ENCODE peak calls at places on chromosomes 3 and 15, in four cellular contexts. One of them, this sample, is unnamed.

GRCh38 chr3:294096-294495 is 97.5 kb downstream of the CHL1 start:
- DNase-seq in right cardiac atrium: no peak
- DNase-seq in AG08395: no peak
- DNase-seq in activated T-helper 1 cell treated with anti-CD3 and anti-CD28 coated beads, Interleukin-2, amount 50 U/mL, for 16 hours: no peak
- DNase-seq in this sample: no peak

GRCh38 chr3:16468114-16469098 is 45.1 kb downstream of the RFTN1 start:
- DNase-seq in right cardiac atrium: peak
- DNase-seq in AG08395: no peak
- DNase-seq in activated T-helper 1 cell treated with anti-CD3 and anti-CD28 coated beads, Interleukin-2, amount 50 U/mL, for 16 hours: no peak
- DNase-seq in this sample: no peak

GRCh38 chr3:55165278-55165677 is 237.4 kb upstream of the LRTM1 start:
- DNase-seq in right cardiac atrium: no peak
- DNase-seq in AG08395: no peak
- DNase-seq in activated T-helper 1 cell treated with anti-CD3 and anti-CD28 coated beads, Interleukin-2, amount 50 U/mL, for 16 hours: no peak
- DNase-seq in this sample: no peak

GRCh38 chr15:35693286-35693685 is 147.3 kb upstream of the DPH6 start:
- DNase-seq in right cardiac atrium: no peak
- DNase-seq in AG08395: peak
- DNase-seq in activated T-helper 1 cell treated with anti-CD3 and anti-CD28 coated beads, Interleukin-2, amount 50 U/mL, for 16 hours: no peak
- DNase-seq in this sample: no peak

GRCh38 chr3:177381070-177381469 is 183.8 kb upstream of the TBL1XR1 start:
- DNase-seq in right cardiac atrium: no peak
- DNase-seq in AG08395: no peak
- DNase-seq in activated T-helper 1 cell treated with anti-CD3 and anti-CD28 coated beads, Interleukin-2, amount 50 U/mL, for 16 hours: no peak
- DNase-seq in this sample: no peak

GRCh38 chr3:25354071-25354470 is 74.0 kb upstream of the RARB start:
- DNase-seq in right cardiac atrium: no peak
- DNase-seq in AG08395: peak
- DNase-seq in activated T-helper 1 cell treated with anti-CD3 and anti-CD28 coated beads, Interleukin-2, amount 50 U/mL, for 16 hours: no peak
- DNase-seq in this sample: no peak

GRCh38 chr15:26394801-26395200 is 378.1 kb downstream of the GABRB3 start:
- DNase-seq in right cardiac atrium: peak
- DNase-seq in AG08395: no peak
- DNase-seq in activated T-helper 1 cell treated with anti-CD3 and anti-CD28 coated beads, Interleukin-2, amount 50 U/mL, for 16 hours: no peak
- DNase-seq in this sample: no peak

GRCh38 chr3:98901032-98901464 is 447 bp downstream of the DCBLD2 start:
- DNase-seq in right cardiac atrium: peak
- DNase-seq in AG08395: peak
- DNase-seq in activated T-helper 1 cell treated with anti-CD3 and anti-CD28 coated beads, Interleukin-2, amount 50 U/mL, for 16 hours: peak
- DNase-seq in this sample: peak

GRCh38 chr3:127676456-127676855 is 3.7 kb downstream of the ABTB1 start:
- DNase-seq in right cardiac atrium: no peak
- DNase-seq in AG08395: no peak
- DNase-seq in activated T-helper 1 cell treated with anti-CD3 and anti-CD28 coated beads, Interleukin-2, amount 50 U/mL, for 16 hours: no peak
- DNase-seq in this sample: no peak

GRCh38 chr15:99556010-99556409 is 9.8 kb upstream of the MEF2A start:
- DNase-seq in right cardiac atrium: no peak
- DNase-seq in AG08395: no peak
- DNase-seq in activated T-helper 1 cell treated with anti-CD3 and anti-CD28 coated beads, Interleukin-2, amount 50 U/mL, for 16 hours: no peak
- DNase-seq in this sample: no peak

GRCh38 chr3:125128861-125129501 is 73.2 kb upstream of the HEG1 start:
- DNase-seq in right cardiac atrium: no peak
- DNase-seq in AG08395: peak
- DNase-seq in activated T-helper 1 cell treated with anti-CD3 and anti-CD28 coated beads, Interleukin-2, amount 50 U/mL, for 16 hours: no peak
- DNase-seq in this sample: no peak

GRCh38 chr3:164360738-164361376 is 717.4 kb downstream of the SI start:
- DNase-seq in right cardiac atrium: no peak
- DNase-seq in AG08395: no peak
- DNase-seq in activated T-helper 1 cell treated with anti-CD3 and anti-CD28 coated beads, Interleukin-2, amount 50 U/mL, for 16 hours: no peak
- DNase-seq in this sample: no peak

GRCh38 chr15:70341566-70341965 is 243.8 kb upstream of the TLE3 start:
- DNase-seq in right cardiac atrium: no peak
- DNase-seq in AG08395: no peak
- DNase-seq in activated T-helper 1 cell treated with anti-CD3 and anti-CD28 coated beads, Interleukin-2, amount 50 U/mL, for 16 hours: no peak
- DNase-seq in this sample: no peak

GRCh38 chr3:168093229-168093628 is 2.5 kb downstream of the GOLIM4 start:
- DNase-seq in right cardiac atrium: no peak
- DNase-seq in AG08395: no peak
- DNase-seq in activated T-helper 1 cell treated with anti-CD3 and anti-CD28 coated beads, Interleukin-2, amount 50 U/mL, for 16 hours: no peak
- DNase-seq in this sample: no peak

GRCh38 chr3:45582407-45582806 is 12.1 kb upstream of the LIMD1 start:
- DNase-seq in right cardiac atrium: no peak
- DNase-seq in AG08395: peak
- DNase-seq in activated T-helper 1 cell treated with anti-CD3 and anti-CD28 coated beads, Interleukin-2, amount 50 U/mL, for 16 hours: no peak
- DNase-seq in this sample: no peak

GRCh38 chr3:14598143-14598569 is 53.4 kb upstream of the CCDC174 start:
- DNase-seq in right cardiac atrium: no peak
- DNase-seq in AG08395: peak
- DNase-seq in activated T-helper 1 cell treated with anti-CD3 and anti-CD28 coated beads, Interleukin-2, amount 50 U/mL, for 16 hours: peak
- DNase-seq in this sample: peak

GRCh38 chr15:57432141-57432701 is 55.9 kb downstream of the CGNL1 start:
- DNase-seq in right cardiac atrium: no peak
- DNase-seq in AG08395: peak
- DNase-seq in activated T-helper 1 cell treated with anti-CD3 and anti-CD28 coated beads, Interleukin-2, amount 50 U/mL, for 16 hours: no peak
- DNase-seq in this sample: no peak

GRCh38 chr15:41559489-41560177 is 621 bp downstream of the TYRO3 start:
- DNase-seq in right cardiac atrium: peak
- DNase-seq in AG08395: peak
- DNase-seq in activated T-helper 1 cell treated with anti-CD3 and anti-CD28 coated beads, Interleukin-2, amount 50 U/mL, for 16 hours: no peak
- DNase-seq in this sample: no peak

GRCh38 chr3:12824299-12824698 is 17.1 kb downstream of the RPL32 start:
- DNase-seq in right cardiac atrium: no peak
- DNase-seq in AG08395: no peak
- DNase-seq in activated T-helper 1 cell treated with anti-CD3 and anti-CD28 coated beads, Interleukin-2, amount 50 U/mL, for 16 hours: no peak
- DNase-seq in this sample: no peak

GRCh38 chr3:133937756-133938601 is 42.3 kb upstream of the RAB6B start:
- DNase-seq in right cardiac atrium: no peak
- DNase-seq in AG08395: peak
- DNase-seq in activated T-helper 1 cell treated with anti-CD3 and anti-CD28 coated beads, Interleukin-2, amount 50 U/mL, for 16 hours: no peak
- DNase-seq in this sample: no peak

GRCh38 chr3:10783360-10784346 is 32.4 kb upstream of the SLC6A11 start:
- DNase-seq in right cardiac atrium: no peak
- DNase-seq in AG08395: peak
- DNase-seq in activated T-helper 1 cell treated with anti-CD3 and anti-CD28 coated beads, Interleukin-2, amount 50 U/mL, for 16 hours: no peak
- DNase-seq in this sample: peak

GRCh38 chr15:38168472-38169057 is 84.1 kb upstream of the SPRED1 start:
- DNase-seq in right cardiac atrium: no peak
- DNase-seq in AG08395: no peak
- DNase-seq in activated T-helper 1 cell treated with anti-CD3 and anti-CD28 coated beads, Interleukin-2, amount 50 U/mL, for 16 hours: no peak
- DNase-seq in this sample: no peak

GRCh38 chr3:30333903-30334302 is 272.5 kb upstream of the TGFBR2 start:
- DNase-seq in right cardiac atrium: no peak
- DNase-seq in AG08395: peak
- DNase-seq in activated T-helper 1 cell treated with anti-CD3 and anti-CD28 coated beads, Interleukin-2, amount 50 U/mL, for 16 hours: no peak
- DNase-seq in this sample: no peak

GRCh38 chr3:132593950-132594328 is 3.1 kb upstream of the ACKR4 start:
- DNase-seq in right cardiac atrium: no peak
- DNase-seq in AG08395: peak
- DNase-seq in activated T-helper 1 cell treated with anti-CD3 and anti-CD28 coated beads, Interleukin-2, amount 50 U/mL, for 16 hours: no peak
- DNase-seq in this sample: no peak

GRCh38 chr3:108503722-108504121 is 6.7 kb downstream of the MYH15 start:
- DNase-seq in right cardiac atrium: no peak
- DNase-seq in AG08395: no peak
- DNase-seq in activated T-helper 1 cell treated with anti-CD3 and anti-CD28 coated beads, Interleukin-2, amount 50 U/mL, for 16 hours: no peak
- DNase-seq in this sample: no peak

This sample was measured in HEK293T.